ENCODE peak calls at places on chromosomes 5 and 9, in seven cellular contexts. D is sigmoid colon, T is HCT116, S is breast epithelium, Z is SK-N-SH, G is GM23338, V is Panc1. P is an unnamed sample.

GRCh38 chr5:109921735-109922395 is 232.1 kb downstream of the MAN2A1 start:
- DNase-seq in D (no peak), T (no peak), S (no peak), Z (no peak), G (no peak), V (no peak), P (no peak)

GRCh38 chr5:111781200-111781599 is 24.2 kb upstream of the NREP start:
- DNase-seq in D (peak), T (no peak), S (peak), Z (no peak), G (no peak), V (no peak), P (no peak)

GRCh38 chr9:125807065-125807464 is 59.9 kb downstream of the PBX3 start:
- DNase-seq in D (no peak), T (no peak), S (no peak), Z (no peak), G (no peak), V (no peak), P (no peak)

GRCh38 chr5:3854069-3854741 is 258.6 kb downstream of the IRX1 start:
- DNase-seq in D (no peak), T (no peak), S (no peak), Z (peak), G (no peak), V (no peak), P (no peak)

GRCh38 chr5:151670074-151670686 is 16.5 kb downstream of the SPARC start:
- DNase-seq in D (no peak), T (no peak), S (no peak), Z (peak), G (no peak), V (no peak), P (no peak)

GRCh38 chr9:129102791-129103594 is 7.6 kb downstream of the CRAT start:
- DNase-seq in D (no peak), T (peak), S (no peak), Z (peak), G (peak), V (no peak), P (no peak)

GRCh38 chr5:154858972-154859950 is 834 bp downstream of the CNOT8 start:
- DNase-seq in D (no peak), T (no peak), S (no peak), Z (no peak), G (no peak), V (no peak), P (no peak)

GRCh38 chr9:76077537-76077936 is 187.1 kb downstream of the PCSK5 start:
- DNase-seq in D (no peak), T (no peak), S (no peak), Z (no peak), G (no peak), V (no peak), P (no peak)

GRCh38 chr5:140348104-140348503 is 1.7 kb upstream of the HBEGF start:
- DNase-seq in D (no peak), T (no peak), S (no peak), Z (no peak), G (no peak), V (no peak), P (no peak)

GRCh38 chr5:172659909-172660628 is 19.0 kb downstream of the NEURL1B start:
- DNase-seq in D (peak), T (no peak), S (peak), Z (peak), G (peak), V (no peak), P (no peak)

GRCh38 chr5:138022912-138023311 is 10.0 kb downstream of the FAM13B start:
- DNase-seq in D (no peak), T (no peak), S (no peak), Z (no peak), G (no peak), V (no peak), P (no peak)

GRCh38 chr5:32578362-32578761 is 7.0 kb upstream of the SUB1 start:
- DNase-seq in D (no peak), T (no peak), S (no peak), Z (no peak), G (no peak), V (no peak), P (no peak)

GRCh38 chr5:119527346-119527745 is 75.0 kb downstream of the HSD17B4 start:
- DNase-seq in D (no peak), T (no peak), S (no peak), Z (no peak), G (no peak), V (no peak), P (no peak)

GRCh38 chr5:91146905-91147600 is 236.1 kb downstream of the ARRDC3 start:
- DNase-seq in D (no peak), T (no peak), S (no peak), Z (no peak), G (no peak), V (no peak), P (no peak)

GRCh38 chr9:95171001-95171400 is 146.5 kb downstream of the FANCC start:
- DNase-seq in D (no peak), T (no peak), S (no peak), Z (no peak), G (peak), V (no peak), P (no peak)

GRCh38 chr5:139982157-139982974 is 60.7 kb downstream of the NRG2 start:
- DNase-seq in D (no peak), T (no peak), S (peak), Z (peak), G (no peak), V (no peak), P (no peak)

GRCh38 chr5:178274826-178275537 is 42.4 kb upstream of the PHYKPL start:
- DNase-seq in D (no peak), T (no peak), S (no peak), Z (no peak), G (no peak), V (no peak), P (no peak)

GRCh38 chr5:140075371-140075770 is 32.3 kb upstream of the NRG2 start:
- DNase-seq in D (no peak), T (no peak), S (no peak), Z (peak), G (no peak), V (no peak), P (no peak)

GRCh38 chr5:74903165-74903787 is 37.1 kb upstream of the FAM169A start:
- DNase-seq in D (no peak), T (peak), S (peak), Z (peak), G (peak), V (no peak), P (no peak)

GRCh38 chr5:99037668-99038067 is 108.9 kb upstream of the CHD1 start:
- DNase-seq in D (no peak), T (no peak), S (no peak), Z (no peak), G (peak), V (no peak), P (no peak)

GRCh38 chr5:103938151-103938671 is 375.6 kb upstream of the NUDT12 start:
- DNase-seq in D (no peak), T (no peak), S (no peak), Z (no peak), G (no peak), V (no peak), P (no peak)

GRCh38 chr9:108815156-108815555 is 40.6 kb downstream of the ACTL7B start:
- DNase-seq in D (no peak), T (peak), S (no peak), Z (no peak), G (peak), V (no peak), P (no peak)

GRCh38 chr5:82597437-82597836 is 319.3 kb upstream of the RPS23 start:
- DNase-seq in D (no peak), T (peak), S (no peak), Z (no peak), G (peak), V (peak), P (no peak)

GRCh38 chr5:8333977-8334376 is 465.0 kb downstream of the MTRR start:
- DNase-seq in D (no peak), T (no peak), S (no peak), Z (no peak), G (no peak), V (no peak), P (no peak)

GRCh38 chr5:126490167-126490937 is 67.1 kb downstream of the GRAMD2B start:
- DNase-seq in D (peak), T (no peak), S (peak), Z (no peak), G (peak), V (no peak), P (no peak)

GRCh38 chr5:142527234-142527633 is 158.7 kb downstream of the FGF1 start:
- DNase-seq in D (no peak), T (no peak), S (no peak), Z (no peak), G (no peak), V (no peak), P (no peak)

GRCh38 chr5:149838881-149839739 is 105.5 kb downstream of the PDE6A start:
- DNase-seq in D (no peak), T (peak), S (no peak), Z (no peak), G (no peak), V (no peak), P (no peak)

GRCh38 chr5:162786234-162786633 is 651.2 kb upstream of the CCNG1 start:
- DNase-seq in D (no peak), T (no peak), S (no peak), Z (no peak), G (no peak), V (no peak), P (no peak)

GRCh38 chr5:56350595-56351170 is 117.6 kb upstream of the ANKRD55 start:
- DNase-seq in D (peak), T (peak), S (peak), Z (no peak), G (no peak), V (peak), P (no peak)

GRCh38 chr9:104927216-104927911 is 591 bp downstream of the ABCA1 start:
- DNase-seq in D (peak), T (no peak), S (no peak), Z (peak), G (peak), V (no peak), P (no peak)

GRCh38 chr9:101620452-101620851 is 25.7 kb upstream of the PPP3R2 start:
- DNase-seq in D (no peak), T (no peak), S (no peak), Z (no peak), G (no peak), V (no peak), P (no peak)

GRCh38 chr9:132240860-132241482 is 79.1 kb downstream of the NTNG2 start:
- DNase-seq in D (peak), T (peak), S (peak), Z (peak), G (peak), V (peak), P (peak)

GRCh38 chr9:76571288-76572204 is 112.6 kb downstream of the GCNT1 start:
- DNase-seq in D (no peak), T (no peak), S (no peak), Z (no peak), G (peak), V (no peak), P (no peak)

GRCh38 chr9:70484232-70485130 is 70.0 kb upstream of the KLF9 start:
- DNase-seq in D (peak), T (peak), S (no peak), Z (peak), G (peak), V (peak), P (no peak)

GRCh38 chr9:120921751-120922181 is 4.8 kb downstream of the TRAF1 start:
- DNase-seq in D (no peak), T (no peak), S (no peak), Z (peak), G (no peak), V (no peak), P (no peak)

GRCh38 chr9:120920495-120921178 is 6.0 kb downstream of the TRAF1 start:
- DNase-seq in D (no peak), T (no peak), S (no peak), Z (peak), G (no peak), V (no peak), P (no peak)

GRCh38 chr9:120917989-120918630 is 8.5 kb downstream of the TRAF1 start:
- DNase-seq in D (no peak), T (no peak), S (no peak), Z (no peak), G (no peak), V (no peak), P (no peak)

GRCh38 chr9:120918931-120919638 is 7.5 kb downstream of the TRAF1 start:
- DNase-seq in D (no peak), T (no peak), S (no peak), Z (no peak), G (no peak), V (no peak), P (no peak)

GRCh38 chr9:120919639-120920494 is 6.7 kb downstream of the TRAF1 start:
- DNase-seq in D (no peak), T (no peak), S (no peak), Z (no peak), G (no peak), V (no peak), P (no peak)
- H3K27ac ChIP-seq in D (peak), T (no peak), S (peak), Z (peak), G (no peak), V (no peak), P (peak)

GRCh38 chr9:136664799-136665082 is 2.0 kb downstream of the EGFL7 start:
- DNase-seq in D (no peak), T (no peak), S (no peak), Z (no peak), G (peak), V (no peak), P (no peak)

GRCh38 chr9:136665704-136666363 is 3.1 kb downstream of the EGFL7 start:
- DNase-seq in D (no peak), T (no peak), S (no peak), Z (peak), G (peak), V (no peak), P (no peak)

GRCh38 chr9:136666364-136667216 is 3.9 kb downstream of the EGFL7 start:
- DNase-seq in D (no peak), T (no peak), S (no peak), Z (no peak), G (peak), V (no peak), P (no peak)

GRCh38 chr9:136664000-136664798 is 1.5 kb downstream of the EGFL7 start:
- DNase-seq in D (no peak), T (no peak), S (no peak), Z (no peak), G (no peak), V (no peak), P (no peak)

GRCh38 chr9:136665111-136665703 is 2.5 kb downstream of the EGFL7 start:
- DNase-seq in D (no peak), T (no peak), S (no peak), Z (peak), G (peak), V (no peak), P (no peak)
- TF ChIP-seq POLR2AphosphoS5 in D (no peak), T (no peak), S (no peak), Z (no peak), G (peak), V (no peak), P (no peak)

DNA sequence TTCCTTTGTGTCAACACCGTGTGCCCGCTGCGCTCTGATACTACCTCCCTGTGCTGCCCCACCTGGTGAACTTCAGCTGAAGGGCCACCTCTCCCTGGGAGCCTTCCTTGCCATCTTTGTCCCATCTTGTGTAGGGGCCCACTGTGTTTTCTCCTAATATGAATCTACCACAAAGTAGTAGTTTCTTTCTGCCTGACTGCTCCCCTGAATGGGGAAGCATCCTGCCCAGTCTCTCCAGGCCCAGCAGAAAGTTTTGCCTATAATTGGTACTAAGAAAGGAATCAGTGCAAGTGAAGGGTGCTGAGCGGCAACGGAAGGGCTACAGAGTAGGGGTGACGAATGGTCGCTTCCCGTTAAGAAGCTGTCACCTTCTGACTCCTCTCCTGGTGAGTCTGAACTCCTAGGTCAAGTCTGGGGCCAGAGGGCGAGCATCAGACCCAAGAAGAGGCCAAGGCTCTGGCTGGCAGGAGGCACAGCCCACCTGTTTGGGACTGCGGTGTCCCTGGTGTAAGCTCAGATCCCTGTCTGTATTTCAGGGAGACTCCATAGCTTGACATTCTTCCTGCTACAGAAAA is 24.1 kb downstream of the WWC1 start:
- DNase-seq in D (no peak), T (no peak), S (no peak), Z (no peak), G (no peak), V (no peak), P (no peak)
- H3K27ac ChIP-seq in D (no peak), T (peak), S (peak), Z (no peak), G (no peak), V (peak), P (no peak)

GRCh38 chr9:106921989-106922388 is 59.0 kb downstream of the ZNF462 start:
- DNase-seq in D (no peak), T (no peak), S (no peak), Z (no peak), G (no peak), V (no peak), P (no peak)

GRCh38 chr9:106918825-106919509 is 56.0 kb downstream of the ZNF462 start:
- DNase-seq in D (no peak), T (no peak), S (no peak), Z (no peak), G (no peak), V (no peak), P (no peak)

GRCh38 chr9:106920701-106921283 is 57.8 kb downstream of the ZNF462 start:
- DNase-seq in D (no peak), T (peak), S (no peak), Z (no peak), G (no peak), V (no peak), P (no peak)

GRCh38 chr9:106920091-106920490 is 57.1 kb downstream of the ZNF462 start:
- DNase-seq in D (no peak), T (no peak), S (no peak), Z (no peak), G (no peak), V (no peak), P (no peak)

GRCh38 chr9:106921341-106921899 is 58.5 kb downstream of the ZNF462 start:
- DNase-seq in D (no peak), T (peak), S (no peak), Z (peak), G (peak), V (no peak), P (no peak)
- TF ChIP-seq POLR2AphosphoS5 in D (no peak), T (no peak), S (no peak), Z (no peak), G (no peak), V (no peak), P (no peak)

P was measured in vagina.